ENCODE peak calls at places on chromosomes 7 and 10, in nine cellular contexts. Q, G, S, Z, V, W, O, I and M are unnamed samples.

GRCh38 chr7:117124585-117125220 is 171.4 kb downstream of the ST7 start:
- DNase-seq in Q (peak; percentile 97), G (peak; percentile 32), S (peak; percentile 21), Z (no peak), V (peak; percentile 99), W (no peak), O (peak; percentile 76), I (no peak), M (peak; percentile 25)

GRCh38 chr10:90642136-90642535 is 215.7 kb downstream of the HTR7 start:
- DNase-seq in Q (peak; percentile 15), G (no peak), S (no peak), Z (no peak), V (peak; percentile 60), W (no peak), O (no peak), I (no peak), M (no peak)

GRCh38 chr10:122060250-122060649 is 71.3 kb downstream of the TACC2 start:
- DNase-seq in Q (peak; percentile 29), G (no peak), S (no peak), Z (no peak), V (peak; percentile 6), W (no peak), O (no peak), I (no peak), M (no peak)

GRCh38 chr7:48028937-48029336 is at the start of gene SUN3:
- DNase-seq in Q (no peak), G (no peak), S (no peak), Z (no peak), V (no peak), W (no peak), O (no peak), I (no peak), M (no peak)

GRCh38 chr10:43809211-43809930 is 160.7 kb upstream of the ZNF32 start:
- DNase-seq in Q (peak; percentile 92), G (no peak), S (no peak), Z (no peak), V (peak; percentile 92), W (no peak), O (no peak), I (no peak), M (no peak)

GRCh38 chr7:108045669-108046068 is 42.7 kb upstream of the LAMB1 start:
- DNase-seq in Q (no peak), G (no peak), S (no peak), Z (no peak), V (peak; percentile 59), W (no peak), O (no peak), I (no peak), M (no peak)

GRCh38 chr7:123131556-123132345 is 68.0 kb downstream of the SLC13A1 start:
- DNase-seq in Q (no peak), G (no peak), S (no peak), Z (no peak), V (no peak), W (no peak), O (no peak), I (peak; percentile 40), M (no peak)

GRCh38 chr10:116274141-116274861 is 1.3 kb upstream of the GFRA1 start:
- DNase-seq in Q (peak; percentile 24), G (no peak), S (peak; percentile 31), Z (no peak), V (no peak), W (no peak), O (no peak), I (peak; percentile 94), M (no peak)